ENCODE peak calls at places on chromosomes 3 and 15, in six cellular contexts. N is right atrium auricular region, V is ovary, H is sigmoid colon, Z is PC-9, B is uterus. R is an unnamed sample.

GRCh38 chr15:26260517-26261133 is 397.5 kb upstream of the ATP10A start:
- DNase-seq in B (no peak), H (no peak), N (no peak), Z (no peak), V (no peak), R (peak; percentile 16)

GRCh38 chr15:80386151-80386550 is 18.0 kb upstream of the ARNT2 start:
- DNase-seq in B (no peak), H (no peak), N (no peak), V (no peak), Z (no peak), R (no peak)

GRCh38 chr3:196842567-196843434 is 24.9 kb upstream of the SENP5 start:
- DNase-seq in Z (no peak), V (no peak), H (no peak), B (no peak), N (no peak), R (no peak)

GRCh38 chr15:89958107-89958805 is 42.9 kb upstream of the ZNF710 start:
- DNase-seq in V (no peak), Z (peak; percentile 62), N (no peak), H (no peak), B (no peak), R (peak; percentile 73)

GRCh38 chr3:98010194-98010882 is 24.8 kb downstream of the GABRR3 start:
- DNase-seq in B (no peak), Z (no peak), N (no peak), V (no peak), H (no peak), R (no peak)

GRCh38 chr3:102181202-102181920 is 253.5 kb upstream of the ZPLD1 start:
- DNase-seq in H (no peak), N (no peak), B (no peak), Z (peak; percentile 69), V (no peak), R (no peak)

GRCh38 chr15:68616397-68616796 is 37.6 kb downstream of the CORO2B start:
- DNase-seq in Z (no peak), N (no peak), B (no peak), H (no peak), V (peak; percentile 67), R (no peak)

GRCh38 chr3:77236118-77236517 is 196.2 kb downstream of the ROBO2 start:
- DNase-seq in Z (no peak), V (no peak), H (no peak), N (no peak), B (no peak), R (no peak)

GRCh38 chr3:119695480-119695879 is 7.3 kb upstream of the CFAP91 start:
- DNase-seq in B (no peak), N (no peak), V (no peak), Z (no peak), H (no peak), R (no peak)

GRCh38 chr3:180744226-180744625 is 64.9 kb upstream of the CCDC39 start:
- DNase-seq in H (no peak), Z (no peak), B (no peak), V (no peak), N (no peak), R (no peak)

GRCh38 chr3:44238889-44239288 is 2.8 kb upstream of the TOPAZ1 start:
- DNase-seq in Z (no peak), B (no peak), N (no peak), V (no peak), H (no peak), R (no peak)

GRCh38 chr3:15314276-15314675 is 18.1 kb downstream of the SH3BP5 start:
- DNase-seq in H (peak; percentile 19), Z (no peak), V (no peak), B (no peak), N (no peak), R (no peak)

GRCh38 chr3:150763841-150764483 is 993 bp upstream of the SIAH2 start:
- DNase-seq in N (peak; percentile 67), H (peak; percentile 87), Z (peak; percentile 65), V (peak; percentile 63), B (peak; percentile 68), R (peak; percentile 67)

GRCh38 chr15:58078591-58078990 is 13.1 kb upstream of the ALDH1A2 start:
- DNase-seq in V (no peak), N (no peak), Z (no peak), H (no peak), B (no peak), R (no peak)

GRCh38 chr3:41462103-41462691 is 262.9 kb downstream of the CTNNB1 start:
- DNase-seq in N (no peak), Z (no peak), B (no peak), H (no peak), V (no peak), R (no peak)

GRCh38 chr15:63892794-63893441 is 59.2 kb upstream of the HERC1 start:
- DNase-seq in N (no peak), B (no peak), H (no peak), V (no peak), Z (no peak), R (no peak)

GRCh38 chr3:171378586-171378985 is 81.6 kb downstream of the TNIK start:
- DNase-seq in V (no peak), H (no peak), Z (no peak), B (no peak), N (no peak), R (no peak)

GRCh38 chr15:35736150-35736549 is 190.2 kb upstream of the DPH6 start:
- DNase-seq in B (no peak), N (no peak), Z (no peak), V (no peak), H (no peak), R (no peak)

GRCh38 chr15:50164458-50164857 is 17.5 kb upstream of the SLC27A2 start:
- DNase-seq in N (no peak), Z (no peak), V (no peak), B (no peak), H (no peak), R (no peak)

GRCh38 chr15:31271224-31271635 is 55.4 kb upstream of the KLF13 start:
- DNase-seq in Z (no peak), H (peak; percentile 48), V (peak; percentile 6), N (no peak), B (no peak), R (peak; percentile 3)

GRCh38 chr15:25989327-25989726 is 126.2 kb upstream of the ATP10A start:
- DNase-seq in Z (no peak), N (no peak), V (no peak), B (no peak), H (no peak), R (no peak)

GRCh38 chr3:45154641-45155147 is 8.5 kb upstream of the CDCP1 start:
- DNase-seq in B (no peak), N (no peak), V (no peak), H (no peak), Z (peak; percentile 93), R (no peak)

GRCh38 chr3:71987828-71988227 is 202.9 kb upstream of the PROK2 start:
- DNase-seq in V (no peak), B (peak; percentile 38), N (no peak), Z (no peak), H (no peak), R (no peak)

GRCh38 chr3:8702560-8702959 is 31.0 kb upstream of the CAV3 start:
- DNase-seq in H (no peak), Z (no peak), B (no peak), V (no peak), N (no peak), R (no peak)
- TF ChIP-seq CTCF in H (no peak), Z (peak; percentile 51), B (no peak), V (no peak), N (no peak), R (no peak)

GRCh38 chr3:113247051-113247450 is 35.7 kb downstream of the BOC start:
- DNase-seq in H (no peak), N (no peak), Z (no peak), V (no peak), B (no peak), R (no peak)
- H3K4me3 ChIP-seq in H (no peak overlapping the region), N (no peak overlapping the region), Z (no peak overlapping the region), V (no peak overlapping the region), B (no peak overlapping the region), R (no peak overlapping the region)

DNA sequence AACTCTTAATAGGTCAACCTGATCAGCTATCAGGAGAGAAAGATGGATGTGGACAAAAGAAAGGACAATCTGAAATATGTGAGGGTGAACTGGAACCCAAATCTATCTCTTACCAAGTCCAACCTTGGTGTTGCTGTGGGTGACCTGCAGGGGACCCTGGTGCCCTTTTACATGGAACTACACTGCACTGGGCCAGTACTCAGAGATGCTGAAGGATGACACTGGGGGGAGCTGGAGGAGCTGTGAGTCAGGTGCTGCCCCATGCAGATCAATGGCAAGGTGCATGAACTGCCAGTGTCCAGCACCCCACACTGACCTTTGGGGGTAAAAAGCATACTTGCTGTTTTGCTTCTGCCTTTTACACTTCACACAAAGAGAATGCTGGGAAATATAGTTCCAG is 55.6 kb upstream of the TBC1D5 start:
- DNase-seq in N (no peak), Z (no peak), V (no peak), H (no peak), B (no peak), R (no peak)
- TF ChIP-seq CTCF in N (no peak), Z (no peak), V (no peak), H (no peak), B (no peak), R (no peak)

DNA sequence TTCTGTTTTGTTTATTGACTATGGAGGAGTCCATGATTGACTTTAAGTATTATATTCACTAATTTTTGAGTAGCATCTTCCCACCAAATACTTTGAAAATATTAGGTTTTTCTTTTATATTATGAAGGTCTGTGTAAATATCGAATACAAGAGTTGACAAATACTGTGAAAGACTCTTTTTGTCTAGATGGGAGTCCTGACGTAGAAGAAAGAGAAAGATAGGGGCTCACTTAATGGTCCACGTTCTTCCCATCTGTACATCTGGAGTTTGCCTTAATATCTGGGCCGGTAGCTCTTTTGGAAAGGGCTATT is 7.8 kb upstream of the UTS2B start:
- DNase-seq in H (no peak), B (no peak), N (no peak), Z (no peak), V (no peak), R (no peak)
- H3K4me3 ChIP-seq in H (no peak overlapping the region), B (no peak overlapping the region), N (no peak overlapping the region), Z (no peak overlapping the region), V (no peak overlapping the region), R (no peak overlapping the region)

GRCh38 chr3:46717447-46718231 is at the start of gene PRSS50:
- DNase-seq in Z (no peak), B (no peak), H (peak; percentile 54), V (no peak), N (no peak), R (no peak)
- TF ChIP-seq CTCF in Z (no peak), B (no peak), H (no peak), V (no peak), N (no peak), R (no peak)

GRCh38 chr3:128610671-128611070 is 39.9 kb downstream of the RPN1 start:
- DNase-seq in V (no peak), B (no peak), N (no peak), H (no peak), Z (no peak), R (no peak)

GRCh38 chr3:128603811-128604447 is 46.7 kb downstream of the RPN1 start:
- DNase-seq in Z (no peak), B (no peak), H (no peak), V (no peak), N (no peak), R (no peak)

GRCh38 chr3:128609294-128609693 is 41.3 kb downstream of the RPN1 start:
- DNase-seq in V (no peak), N (no peak), Z (no peak), H (no peak), B (no peak), R (no peak)

GRCh38 chr3:128605091-128606046 is 45.2 kb downstream of the RPN1 start:
- DNase-seq in H (no peak), Z (no peak), V (no peak), B (no peak), N (no peak), R (no peak)

GRCh38 chr3:128607710-128608048 is 42.9 kb downstream of the RPN1 start:
- DNase-seq in N (no peak), Z (no peak), B (no peak), H (no peak), V (no peak), R (no peak)
- H3K4me3 ChIP-seq in N (peak overlapping the region; percentile 41), Z (no peak overlapping the region), B (peak overlapping the region; percentile 44), H (peak overlapping the region; percentile 38), V (peak overlapping the region; percentile 49), R (peak overlapping the region; percentile 39)